ENCODE peak calls at places on chromosomes 5 and 9, in seven cellular contexts. D, M, I, B, G, L and Y are unnamed samples.

GRCh38 chr5:2921651-2922050 is 170.2 kb upstream of the IRX2 start:
- DNase-seq in B (no peak), D (no peak), G (no peak), M (no peak), L (no peak), I (no peak), Y (peak)

GRCh38 chr5:178389796-178390195 is 157.2 kb upstream of the PHYKPL start:
- DNase-seq in I (no peak), B (no peak), L (no peak), M (no peak), D (peak), G (no peak), Y (no peak)

GRCh38 chr5:151115272-151115905 is 34.6 kb upstream of the TNIP1 start:
- DNase-seq in B (peak), G (peak), M (peak), D (peak), L (peak), I (peak), Y (peak)

GRCh38 chr5:1343315-1343751 is 1.6 kb downstream of the CLPTM1L start:
- DNase-seq in D (peak), I (no peak), B (peak), M (no peak), L (no peak), G (no peak), Y (no peak)

GRCh38 chr5:64807505-64807904 is 38.8 kb downstream of the CWC27 start:
- DNase-seq in I (no peak), D (no peak), M (no peak), G (no peak), B (no peak), L (no peak), Y (no peak)

GRCh38 chr5:76403963-76404693 is 1.0 kb downstream of the IQGAP2 start:
- DNase-seq in L (no peak), I (no peak), G (peak), M (peak), D (peak), B (no peak), Y (no peak)

GRCh38 chr9:99445377-99445891 is 223.4 kb downstream of the SEC61B start:
- DNase-seq in B (peak), M (no peak), I (no peak), G (no peak), L (no peak), D (peak), Y (no peak)

GRCh38 chr5:141960018-141960417 is 2.0 kb upstream of the PCDH12 start:
- DNase-seq in B (no peak), I (peak), L (peak), G (no peak), M (no peak), D (peak), Y (no peak)

GRCh38 chr5:38382898-38383297 is 124.5 kb downstream of the EGFLAM start:
- DNase-seq in G (peak), M (peak), L (peak), B (peak), D (peak), I (peak), Y (peak)

GRCh38 chr5:137619191-137619870 is 116.6 kb downstream of the KLHL3 start:
- DNase-seq in B (no peak), G (no peak), L (no peak), D (peak), I (peak), M (no peak), Y (no peak)

GRCh38 chr9:124567362-124567761 is 60.2 kb upstream of the NR5A1 start:
- DNase-seq in M (no peak), I (no peak), D (no peak), B (no peak), G (no peak), L (no peak), Y (no peak)

GRCh38 chr9:70136632-70137031 is 93.0 kb downstream of the MAMDC2 start:
- DNase-seq in D (no peak), G (no peak), I (no peak), L (no peak), B (no peak), M (no peak), Y (no peak)

GRCh38 chr5:159951387-159951786 is 35.1 kb downstream of the ADRA1B start:
- DNase-seq in D (no peak), M (no peak), I (no peak), B (no peak), G (no peak), L (no peak), Y (peak)

GRCh38 chr5:33848554-33848953 is 43.2 kb downstream of the ADAMTS12 start:
- DNase-seq in G (no peak), I (no peak), L (no peak), D (no peak), B (no peak), M (no peak), Y (no peak)

GRCh38 chr9:112945620-112946208 is 55.0 kb upstream of the SLC46A2 start:
- DNase-seq in B (no peak), G (peak), M (no peak), L (no peak), I (no peak), D (no peak), Y (peak)

GRCh38 chr5:161846731-161847130 is 1.2 kb upstream of the GABRA1 start:
- DNase-seq in G (peak), M (no peak), B (no peak), I (no peak), L (no peak), D (no peak), Y (peak)

GRCh38 chr5:146340260-146341081 is 1.8 kb downstream of the POU4F3 start:
- DNase-seq in I (no peak), G (peak), L (no peak), M (no peak), B (no peak), D (peak), Y (peak)

GRCh38 chr9:126151031-126151670 is 175.5 kb upstream of the MVB12B start:
- DNase-seq in B (no peak), D (no peak), L (no peak), G (peak), M (no peak), I (peak), Y (peak)

GRCh38 chr5:146369691-146370090 is 31.1 kb downstream of the POU4F3 start:
- DNase-seq in G (no peak), B (no peak), I (no peak), L (no peak), M (no peak), D (no peak), Y (no peak)

GRCh38 chr5:30040483-30041116 is 1152.9 kb upstream of the CDH6 start:
- DNase-seq in I (peak), D (no peak), B (no peak), M (no peak), G (peak), L (peak), Y (peak)

GRCh38 chr9:77750981-77751340 is 102.8 kb upstream of the GNA14 start:
- DNase-seq in B (no peak), I (peak), M (no peak), L (no peak), G (no peak), D (no peak), Y (no peak)

GRCh38 chr9:125119643-125120286 is 23.6 kb downstream of the SCAI start:
- DNase-seq in M (peak), B (no peak), D (no peak), G (no peak), I (no peak), L (no peak), Y (no peak)